ENCODE peak calls at places on chromosomes 4 and X, in ten cellular contexts. R is activated naive CD8-positive, alpha-beta T cell treated with anti-CD3 and anti-CD28 coated beads, Interleukin-2, amount 10 ng/mL, durations not matched to agents 7 days and 5 days; G is Right ventricle myocardium superior; J is colonic mucosa; L is tibial artery; Y is stimulated activated CD4-positive, alpha-beta T cell treated with anti-CD3 and anti-CD28 coated beads, Interleukin-15, amount 100 ng/mL, for 1 hour; H is pons; V is A549; F is EH; N is mucosa of gallbladder. M is an unnamed sample.

GRCh38 chr4:165201806-165202205 is 5.6 kb upstream of the KLHL2 start:
- DNase-seq in R (no peak), G (no peak), J (no peak), L (no peak), Y (no peak), H (no peak), V (no peak), F (peak), N (no peak), M (no peak)

GRCh38 chr4:2626231-2626630 is 89.8 kb downstream of the FAM193A start:
- DNase-seq in R (no peak), G (no peak), J (no peak), L (no peak), Y (no peak), H (no peak), V (no peak), F (no peak), N (no peak), M (no peak)

GRCh38 chr4:156545003-156545785 is 426.4 kb downstream of the PDGFC start:
- DNase-seq in R (no peak), G (no peak), J (no peak), L (peak), Y (no peak), H (peak), V (no peak), F (no peak), N (no peak), M (no peak)

GRCh38 chrX:14354541-14354940 is 174.8 kb upstream of the GLRA2 start:
- DNase-seq in R (no peak), G (no peak), J (no peak), L (no peak), Y (no peak), H (no peak), V (no peak), F (peak), N (no peak), M (no peak)

GRCh38 chrX:51215266-51215665 is 117.4 kb upstream of the NUDT10 start:
- DNase-seq in R (no peak), G (no peak), J (no peak), L (no peak), Y (no peak), H (no peak), V (no peak), F (no peak), N (no peak), M (no peak)

GRCh38 chr4:165016971-165017370 is 14.8 kb upstream of the TRIM60 start:
- DNase-seq in R (no peak), G (no peak), J (no peak), L (no peak), Y (no peak), H (no peak), V (peak), F (peak), N (no peak), M (no peak)

GRCh38 chrX:119638725-119639471 is 32.7 kb upstream of the NKRF start:
- DNase-seq in R (no peak), G (no peak), J (no peak), L (no peak), Y (no peak), H (no peak), V (peak), F (no peak), N (no peak), M (no peak)

GRCh38 chr4:109979932-109980717 is 67.4 kb downstream of the EGF start:
- DNase-seq in R (no peak), G (no peak), J (no peak), L (no peak), Y (no peak), H (no peak), V (peak), F (peak), N (no peak), M (no peak)

GRCh38 chrX:24277405-24277804 is 36.5 kb downstream of the SUPT20HL2 start:
- DNase-seq in R (no peak), G (no peak), J (no peak), L (no peak), Y (no peak), H (no peak), V (no peak), F (no peak), N (no peak), M (no peak)

GRCh38 chr4:78222575-78223186 is 165.6 kb downstream of the FRAS1 start:
- DNase-seq in R (no peak), G (no peak), J (no peak), L (no peak), Y (no peak), H (peak), V (no peak), F (no peak), N (no peak), M (no peak)

GRCh38 chrX:138765061-138765460 is 53.5 kb upstream of the FGF13 start:
- DNase-seq in R (no peak), G (no peak), J (no peak), L (no peak), Y (no peak), H (no peak), V (no peak), F (no peak), N (no peak), M (no peak)

GRCh38 chrX:108348525-108348924 is 89.7 kb downstream of the COL4A6 start:
- DNase-seq in R (no peak), G (no peak), J (no peak), L (no peak), Y (no peak), H (no peak), V (no peak), F (no peak), N (no peak), M (no peak)

GRCh38 chr4:10013722-10014121 is 7.6 kb downstream of the SLC2A9 start:
- DNase-seq in R (peak), G (peak), J (peak), L (no peak), Y (no peak), H (no peak), V (peak), F (peak), N (peak), M (peak)

GRCh38 chrX:108224727-108225455 is 133.3 kb downstream of the ATG4A start:
- DNase-seq in R (no peak), G (no peak), J (no peak), L (no peak), Y (no peak), H (peak), V (peak), F (peak), N (no peak), M (peak)

GRCh38 chr4:101833455-101833854 is 42.9 kb downstream of the BANK1 start:
- DNase-seq in R (no peak), G (no peak), J (no peak), L (no peak), Y (no peak), H (no peak), V (no peak), F (no peak), N (no peak), M (no peak)

GRCh38 chr4:82780398-82781231 is 18.0 kb downstream of the SCD5 start:
- DNase-seq in R (no peak), G (peak), J (peak), L (peak), Y (no peak), H (peak), V (peak), F (peak), N (peak), M (peak)

GRCh38 chr4:129583868-129584267 is 487.9 kb downstream of the C4orf33 start:
- DNase-seq in R (no peak), G (peak), J (no peak), L (peak), Y (no peak), H (no peak), V (no peak), F (no peak), N (no peak), M (no peak)

GRCh38 chr4:181224826-181225225 is 1018.4 kb upstream of the TENM3 start:
- DNase-seq in R (no peak), G (no peak), J (no peak), L (no peak), Y (no peak), H (no peak), V (no peak), F (no peak), N (no peak), M (no peak)

GRCh38 chr4:36461344-36461743 is 179.9 kb downstream of the DTHD1 start:
- DNase-seq in R (no peak), G (no peak), J (no peak), L (no peak), Y (no peak), H (no peak), V (no peak), F (no peak), N (no peak), M (no peak)

GRCh38 chrX:635428-636192 is 5.0 kb downstream of the SHOX start:
- DNase-seq in R (no peak), G (no peak), J (no peak), L (no peak), Y (no peak), H (no peak), V (no peak), F (peak), N (no peak), M (no peak)

GRCh38 chr4:186132577-186133277 is 28.2 kb downstream of the FAM149A start:
- DNase-seq in R (no peak), G (no peak), J (no peak), L (no peak), Y (no peak), H (no peak), V (peak), F (peak), N (no peak), M (peak)